ENCODE peak calls at places on chromosomes 6 and 20, in nine cellular contexts. X is right atrium auricular region; T is CD8-positive, alpha-beta T cell; Q is right lobe of liver; I is stomach; K is HCT116; G is heart left ventricle; W is mucosa of descending colon; C is A549. H is an unnamed sample.

GRCh38 chr6:7298113-7298512 is 14.9 kb downstream of the SSR1 start:
- DNase-seq in X (no peak), T (no peak), Q (no peak), I (no peak), K (no peak), G (no peak), W (no peak), C (no peak), H (no peak)

GRCh38 chr6:72617721-72618120 is 4.1 kb upstream of the KCNQ5 start:
- DNase-seq in X (no peak), T (no peak), Q (no peak), I (no peak), K (no peak), G (no peak), W (no peak), C (no peak), H (no peak)

GRCh38 chr20:18692453-18692852 is 104.6 kb downstream of the DTD1 start:
- DNase-seq in X (no peak), T (no peak), Q (no peak), I (no peak), K (no peak), G (no peak), W (no peak), C (peak; percentile 23), H (no peak)

GRCh38 chr20:61804896-61805295 is 260.8 kb downstream of the TAF4 start:
- DNase-seq in X (no peak), T (no peak), Q (no peak), I (no peak), K (no peak), G (no peak), W (no peak), C (no peak), H (no peak)

GRCh38 chr6:48144024-48144423 is 33.0 kb upstream of the PTCHD4 start:
- DNase-seq in X (no peak), T (no peak), Q (no peak), I (no peak), K (no peak), G (no peak), W (no peak), C (no peak), H (no peak)

GRCh38 chr6:44151348-44152108 is 7.1 kb upstream of the CAPN11 start:
- DNase-seq in X (peak; percentile 74), T (peak; percentile 63), Q (peak; percentile 81), I (peak; percentile 86), K (peak; percentile 41), G (peak; percentile 75), W (peak; percentile 86), C (peak; percentile 71), H (peak; percentile 75)

GRCh38 chr6:45791600-45792168 is 224.0 kb downstream of the CLIC5 start:
- DNase-seq in X (no peak), T (no peak), Q (no peak), I (no peak), K (no peak), G (no peak), W (no peak), C (no peak), H (no peak)

GRCh38 chr20:51457281-51457932 is 85.1 kb downstream of the NFATC2 start:
- DNase-seq in X (peak; percentile 72), T (no peak), Q (no peak), I (no peak), K (peak; percentile 24), G (peak; percentile 52), W (peak; percentile 54), C (peak; percentile 76), H (no peak)

GRCh38 chr20:51985013-51985415 is 182.7 kb upstream of the SALL4 start:
- DNase-seq in X (no peak), T (no peak), Q (no peak), I (no peak), K (peak; percentile 72), G (no peak), W (no peak), C (peak; percentile 82), H (no peak)

GRCh38 chr20:25453035-25453810 is 45.8 kb downstream of the GINS1 start:
- DNase-seq in X (no peak), T (no peak), Q (no peak), I (peak; percentile 21), K (no peak), G (no peak), W (no peak), C (peak; percentile 34), H (no peak)

GRCh38 chr6:24574809-24575208 is 71.2 kb downstream of the KIAA0319 start:
- DNase-seq in X (no peak), T (no peak), Q (no peak), I (no peak), K (no peak), G (no peak), W (no peak), C (no peak), H (no peak)

GRCh38 chr6:45438849-45439406 is 61.2 kb upstream of the SUPT3H start:
- DNase-seq in X (no peak), T (no peak), Q (no peak), I (no peak), K (peak; percentile 65), G (no peak), W (no peak), C (no peak), H (no peak)

GRCh38 chr20:4886771-4887527 is 114.4 kb downstream of the SLC23A2 start:
- DNase-seq in X (no peak), T (no peak), Q (no peak), I (no peak), K (no peak), G (no peak), W (no peak), C (no peak), H (no peak)

GRCh38 chr20:6731951-6732580 is 35.4 kb upstream of the BMP2 start:
- DNase-seq in X (peak; percentile 75), T (no peak), Q (peak; percentile 36), I (no peak), K (no peak), G (peak; percentile 72), W (no peak), C (no peak), H (no peak)

GRCh38 chr6:169702640-169703246 is 817 bp downstream of the C6orf120 start:
- DNase-seq in X (no peak), T (peak; percentile 12), Q (no peak), I (peak; percentile 34), K (no peak), G (no peak), W (no peak), C (no peak), H (peak; percentile 50)

GRCh38 chr20:61784801-61785566 is 280.7 kb downstream of the TAF4 start:
- DNase-seq in X (no peak), T (no peak), Q (no peak), I (no peak), K (no peak), G (no peak), W (no peak), C (no peak), H (no peak)

GRCh38 chr6:130778946-130779657 is 48.1 kb upstream of the SMLR1 start:
- DNase-seq in X (no peak), T (no peak), Q (no peak), I (no peak), K (no peak), G (peak; percentile 23), W (no peak), C (no peak), H (no peak)

GRCh38 chr6:17580518-17581048 is 19.5 kb upstream of the FAM8A1 start:
- DNase-seq in X (no peak), T (no peak), Q (peak; percentile 28), I (peak; percentile 35), K (no peak), G (peak; percentile 40), W (peak; percentile 65), C (peak; percentile 43), H (peak; percentile 39)

GRCh38 chr20:35699127-35699913 is at the start of the genes NFS1 and ROMO1:
- DNase-seq in X (peak; percentile 80), T (peak; percentile 68), Q (peak; percentile 85), I (peak; percentile 86), K (peak; percentile 56), G (peak; percentile 88), W (peak; percentile 90), C (peak; percentile 81), H (peak; percentile 86)

GRCh38 chr6:36873612-36874011 is 991 bp downstream of the PPIL1 start:
- DNase-seq in X (no peak), T (no peak), Q (no peak), I (no peak), K (no peak), G (no peak), W (no peak), C (peak; percentile 26), H (no peak)
- TF ChIP-seq CTCF in X (no peak), T (no peak), Q (no peak), I (no peak), K (no peak), G (no peak), W (no peak), C (no peak), H (no peak)

GRCh38 chr6:37578104-37578503 is 78.4 kb upstream of the CCDC167 start:
- DNase-seq in X (no peak), T (no peak), Q (no peak), I (no peak), K (no peak), G (no peak), W (no peak), C (no peak), H (no peak)
- H3K9me3 ChIP-seq in X (no peaks in the 10 kb centered on the region), T (no peaks in the 10 kb centered on the region), Q (no peaks in the 10 kb centered on the region), I (no peaks in the 10 kb centered on the region), K (no peaks in the 10 kb centered on the region), G (no peaks in the 10 kb centered on the region), W (no peaks in the 10 kb centered on the region), C (no peaks in the 10 kb centered on the region), H (peaks cover 2% of the 10 kb centered on the region)

GRCh38 chr6:114638346-114638745 is 295.5 kb upstream of the HS3ST5 start:
- DNase-seq in X (no peak), T (no peak), Q (no peak), I (no peak), K (no peak), G (no peak), W (no peak), C (no peak), H (no peak)
- TF ChIP-seq CTCF in X (no peak), T (no peak), Q (no peak), I (no peak), K (no peak), G (no peak), W (no peak), C (no peak), H (no peak)

GRCh38 chr6:137496392-137496767 is 2.2 kb upstream of the OLIG3 start:
- DNase-seq in X (no peak), T (no peak), Q (no peak), I (no peak), K (no peak), G (no peak), W (no peak), C (no peak), H (no peak)
- H3K9me3 ChIP-seq in X (no peaks in the 10 kb centered on the region), T (no peaks in the 10 kb centered on the region), Q (no peaks in the 10 kb centered on the region), I (no peaks in the 10 kb centered on the region), K (no peaks in the 10 kb centered on the region), G (no peaks in the 10 kb centered on the region), W (no peaks in the 10 kb centered on the region), C (no peaks in the 10 kb centered on the region), H (no peaks in the 10 kb centered on the region)

GRCh38 chr6:147468634-147469033 is 39.9 kb upstream of the SAMD5 start:
- DNase-seq in X (no peak), T (no peak), Q (no peak), I (no peak), K (no peak), G (no peak), W (no peak), C (peak; percentile 1), H (no peak)
- TF ChIP-seq CTCF in X (no peak), T (no peak), Q (no peak), I (no peak), K (no peak), G (no peak), W (no peak), C (no peak), H (no peak)

H was measured in lung.